ENCODE peak calls at places on chromosome X, in nine cellular contexts. D, L, Z, J, Q, P, T, Y and R are unnamed samples.

GRCh38 chrX:103688949-103689348 is 2.5 kb upstream of the MORF4L2 start:
- DNase-seq in D (peak; percentile 31), L (no peak), Z (no peak), J (no peak), Q (peak; percentile 44), P (no peak), T (no peak), Y (no peak), R (no peak)

GRCh38 chrX:112979879-112980278 is 139.2 kb upstream of the AMOT start:
- DNase-seq in D (no peak), L (no peak), Z (no peak), J (no peak), Q (no peak), P (no peak), T (no peak), Y (no peak), R (no peak)

GRCh38 chrX:48761674-48762471 is at the start of gene GLOD5:
- DNase-seq in D (peak; percentile 80), L (no peak), Z (peak; percentile 69), J (no peak), Q (no peak), P (no peak), T (no peak), Y (peak; percentile 64), R (no peak)

GRCh38 chrX:71017396-71017939 is 50.7 kb downstream of the SNX12 start:
- DNase-seq in D (peak; percentile 25), L (no peak), Z (no peak), J (no peak), Q (peak; percentile 4), P (no peak), T (no peak), Y (no peak), R (no peak)

GRCh38 chrX:129653181-129653984 is 1.4 kb downstream of the APLN start:
- DNase-seq in D (no peak), L (no peak), Z (no peak), J (peak; percentile 29), Q (no peak), P (no peak), T (no peak), Y (no peak), R (no peak)

GRCh38 chrX:9396930-9397329 is 67.9 kb upstream of the TBL1X start:
- DNase-seq in D (no peak), L (no peak), Z (no peak), J (no peak), Q (no peak), P (no peak), T (no peak), Y (no peak), R (no peak)

GRCh38 chrX:1165535-1166196 is 46.8 kb downstream of the CRLF2 start:
- DNase-seq in D (no peak), L (no peak), Z (peak; percentile 51), J (no peak), Q (no peak), P (no peak), T (no peak), Y (no peak), R (no peak)

GRCh38 chrX:149829751-149830191 is 48.0 kb downstream of the MAGEA9 start:
- DNase-seq in D (peak; percentile 77), L (no peak), Z (no peak), J (no peak), Q (peak; percentile 24), P (no peak), T (no peak), Y (no peak), R (no peak)

GRCh38 chrX:10166731-10167149 is 10.0 kb downstream of the CLCN4 start:
- DNase-seq in D (no peak), L (no peak), Z (no peak), J (no peak), Q (no peak), P (no peak), T (no peak), Y (no peak), R (no peak)

GRCh38 chrX:11758400-11759171 is 549 bp downstream of the MSL3 start:
- DNase-seq in D (peak; percentile 78), L (peak; percentile 86), Z (peak; percentile 73), J (peak; percentile 88), Q (peak; percentile 73), P (peak; percentile 74), T (peak; percentile 77), Y (peak; percentile 91), R (peak; percentile 81)

GRCh38 chrX:56795309-56795868 is 66.3 kb downstream of the NBDY start:
- DNase-seq in D (no peak), L (no peak), Z (no peak), J (peak; percentile 43), Q (no peak), P (no peak), T (no peak), Y (no peak), R (no peak)

GRCh38 chrX:17738002-17738713 is 865 bp downstream of the SCML1 start:
- DNase-seq in D (peak; percentile 42), L (peak; percentile 41), Z (peak; percentile 52), J (no peak), Q (peak; percentile 24), P (peak; percentile 26), T (no peak), Y (peak; percentile 63), R (peak; percentile 32)

GRCh38 chrX:96985046-96985445 is 101.3 kb downstream of the RPA4 start:
- DNase-seq in D (peak; percentile 77), L (no peak), Z (no peak), J (no peak), Q (peak; percentile 25), P (no peak), T (no peak), Y (no peak), R (no peak)

GRCh38 chrX:2325076-2325784 is 175.5 kb downstream of the DHRSX start:
- DNase-seq in D (no peak), L (peak; percentile 73), Z (peak; percentile 56), J (peak; percentile 89), Q (peak; percentile 84), P (no peak), T (no peak), Y (peak; percentile 76), R (no peak)

GRCh38 chrX:116238866-116239265 is 68.3 kb downstream of the AGTR2 start:
- DNase-seq in D (peak; percentile 61), L (no peak), Z (no peak), J (no peak), Q (no peak), P (no peak), T (no peak), Y (no peak), R (no peak)

GRCh38 chrX:70038951-70039350 is 10.8 kb downstream of the AWAT2 start:
- DNase-seq in D (no peak), L (no peak), Z (no peak), J (no peak), Q (no peak), P (no peak), T (no peak), Y (no peak), R (no peak)

GRCh38 chrX:17553451-17553850 is 178.5 kb downstream of the NHS start:
- DNase-seq in D (peak; percentile 83), L (no peak), Z (no peak), J (no peak), Q (peak; percentile 70), P (no peak), T (no peak), Y (no peak), R (no peak)

GRCh38 chrX:13776387-13776786 is 40.5 kb downstream of the GPM6B start:
- DNase-seq in D (no peak), L (no peak), Z (no peak), J (no peak), Q (peak; percentile 37), P (no peak), T (no peak), Y (no peak), R (no peak)

GRCh38 chrX:58025979-58026378 is 115.7 kb upstream of the ZXDA start:
- DNase-seq in D (peak; percentile 43), L (peak; percentile 30), Z (no peak), J (no peak), Q (peak; percentile 25), P (no peak), T (no peak), Y (no peak), R (no peak)
- TF ChIP-seq CTCF in D (peak; percentile 41), L (peak; percentile 61), Z (no peak), J (no peak), Q (peak; percentile 44), P (peak; percentile 33), T (no peak), Y (peak; percentile 68), R (no peak)

GRCh38 chrX:110421499-110422455 is 63.1 kb downstream of the RTL9 start:
- DNase-seq in D (peak; percentile 33), L (no peak), Z (peak; percentile 55), J (no peak), Q (no peak), P (no peak), T (no peak), Y (peak; percentile 72), R (no peak)
- TF ChIP-seq CTCF in D (no peak), L (no peak), Z (no peak), J (no peak), Q (no peak), P (no peak), T (no peak), Y (no peak), R (no peak)

GRCh38 chrX:153829549-153829798 is 870 bp downstream of the PDZD4 start:
- DNase-seq in D (no peak), L (no peak), Z (no peak), J (no peak), Q (no peak), P (no peak), T (no peak), Y (no peak), R (no peak)

GRCh38 chrX:153829799-153830631 is at the start of gene PDZD4:
- DNase-seq in D (no peak), L (no peak), Z (no peak), J (no peak), Q (no peak), P (no peak), T (no peak), Y (no peak), R (no peak)

GRCh38 chrX:153827903-153828302 is 2.4 kb downstream of the PDZD4 start:
- DNase-seq in D (no peak), L (no peak), Z (no peak), J (no peak), Q (no peak), P (no peak), T (no peak), Y (no peak), R (no peak)

GRCh38 chrX:153828308-153828707 is 2.0 kb downstream of the PDZD4 start:
- DNase-seq in D (no peak), L (no peak), Z (no peak), J (peak; percentile 72), Q (no peak), P (no peak), T (no peak), Y (no peak), R (no peak)

GRCh38 chrX:153828723-153829548 is 1.4 kb downstream of the PDZD4 start:
- DNase-seq in D (no peak), L (no peak), Z (no peak), J (peak; percentile 74), Q (no peak), P (no peak), T (no peak), Y (no peak), R (no peak)
- TF ChIP-seq CTCF in D (no peak), L (no peak), Z (no peak), J (no peak), Q (no peak), P (no peak), T (no peak), Y (no peak), R (no peak)

DNA sequence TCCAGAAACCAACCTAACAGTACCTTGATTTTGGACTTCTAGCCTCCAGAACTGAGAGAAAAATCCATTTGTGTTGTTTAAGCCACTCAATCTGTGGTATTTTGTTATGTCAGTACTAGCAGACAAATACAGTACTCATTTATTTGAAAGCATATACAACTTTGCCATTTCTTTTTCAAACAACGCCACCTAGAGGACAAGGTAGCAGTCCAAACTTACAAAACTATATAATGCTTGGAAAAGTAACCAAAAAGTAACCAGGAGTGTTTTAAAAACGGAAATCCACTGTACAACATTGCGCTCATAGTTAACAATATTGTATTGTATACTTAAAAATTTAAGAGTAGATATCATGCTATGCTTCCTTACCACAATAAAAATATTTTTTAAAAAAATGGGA is 37.0 kb upstream of the FGF13 start:
- DNase-seq in D (peak; percentile 32), L (no peak), Z (no peak), J (no peak), Q (peak; percentile 6), P (no peak), T (no peak), Y (no peak), R (no peak)
- TF ChIP-seq CTCF in D (peak; percentile 46), L (peak; percentile 57), Z (peak; percentile 17), J (no peak), Q (peak; percentile 48), P (peak; percentile 77), T (peak; percentile 70), Y (peak; percentile 60), R (no peak)